ENCODE peak calls at places on chromosomes 11 and 22, in six cellular contexts. W, L, S, G, R and H are unnamed samples.

GRCh38 chr11:115317428-115318185 is 186.6 kb downstream of the CADM1 start:
- DNase-seq in G (no peak), S (no peak), W (no peak), R (peak; percentile 11), L (no peak), H (no peak)

GRCh38 chr11:117597083-117597482 is 199.9 kb downstream of the DSCAML1 start:
- DNase-seq in G (peak; percentile 36), R (peak; percentile 63), L (no peak), S (no peak), W (no peak), H (no peak)

GRCh38 chr11:15662285-15662684 is 547.6 kb downstream of the INSC start:
- DNase-seq in W (no peak), R (no peak), L (no peak), G (no peak), S (no peak), H (no peak)

GRCh38 chr22:39136317-39136716 is 16.2 kb downstream of the CBX7 start:
- DNase-seq in W (no peak), L (no peak), R (no peak), G (no peak), S (no peak), H (no peak)

GRCh38 chr11:28836285-28837081 is 728.3 kb downstream of the METTL15 start:
- DNase-seq in L (no peak), R (peak; percentile 88), S (no peak), W (no peak), G (no peak), H (peak; percentile 99)

GRCh38 chr11:68664906-68665305 is 19.4 kb upstream of the GAL start:
- DNase-seq in R (no peak), L (no peak), G (no peak), W (no peak), S (no peak), H (no peak)

GRCh38 chr11:131302831-131303230 is 67.6 kb upstream of the NTM start:
- DNase-seq in W (no peak), S (no peak), L (no peak), G (no peak), R (peak; percentile 45), H (no peak)

GRCh38 chr11:86719781-86720463 is 47.5 kb upstream of the ME3 start:
- DNase-seq in W (no peak), S (no peak), R (peak; percentile 89), G (no peak), L (no peak), H (no peak)

GRCh38 chr11:97364047-97364446 is 974.2 kb downstream of the JRKL start:
- DNase-seq in R (no peak), G (no peak), S (no peak), L (no peak), W (no peak), H (peak; percentile 36)

GRCh38 chr11:77080643-77081210 is 14.0 kb downstream of the CAPN5 start:
- DNase-seq in G (no peak), S (no peak), W (peak; percentile 2), R (peak; percentile 2), L (no peak), H (no peak)

GRCh38 chr11:128407962-128408361 is 179.4 kb downstream of the ETS1 start:
- DNase-seq in W (no peak), S (no peak), L (no peak), R (peak; percentile 46), G (no peak), H (peak; percentile 45)

GRCh38 chr11:43736502-43737193 is 56.1 kb downstream of the HSD17B12 start:
- DNase-seq in W (no peak), R (peak; percentile 19), L (no peak), G (no peak), S (no peak), H (no peak)

GRCh38 chr22:44085743-44086741 is 61.9 kb downstream of the PARVB start:
- DNase-seq in G (peak; percentile 86), L (no peak), W (no peak), S (no peak), R (peak; percentile 55), H (no peak)

GRCh38 chr11:118051611-118052461 is 25.0 kb upstream of the TMPRSS4 start:
- DNase-seq in L (peak; percentile 64), W (no peak), R (no peak), G (no peak), S (peak; percentile 21), H (no peak)

GRCh38 chr11:34158661-34159060 is 53.2 kb downstream of the NAT10 start:
- DNase-seq in S (no peak), G (no peak), L (no peak), W (no peak), R (no peak), H (no peak)

GRCh38 chr11:58058276-58059010 is 27.7 kb downstream of the OR6Q1 start:
- DNase-seq in L (no peak), W (no peak), G (peak; percentile 7), S (no peak), R (peak; percentile 30), H (no peak)

GRCh38 chr11:16587670-16588069 is 150.8 kb upstream of the C11orf58 start:
- DNase-seq in G (peak; percentile 68), L (no peak), R (no peak), S (no peak), W (no peak), H (no peak)

GRCh38 chr11:65493367-65494176 is 5.3 kb upstream of the MALAT1 start:
- DNase-seq in G (peak; percentile 86), L (no peak), W (no peak), R (peak; percentile 96), S (no peak), H (peak; percentile 93)

GRCh38 chr22:23686416-23687024 is 4.3 kb upstream of the RGL4 start:
- DNase-seq in R (no peak), S (no peak), G (no peak), L (no peak), W (no peak), H (no peak)

GRCh38 chr11:36409152-36409713 is 100.8 kb downstream of the TRAF6 start:
- DNase-seq in R (no peak), L (no peak), W (no peak), S (no peak), G (peak; percentile 23), H (peak; percentile 72)

GRCh38 chr22:46735747-46736608 is 2.1 kb downstream of the CERK start:
- DNase-seq in S (no peak), W (no peak), G (no peak), R (no peak), L (no peak), H (no peak)

GRCh38 chr11:128198206-128198605 is 389.2 kb downstream of the ETS1 start:
- DNase-seq in S (no peak), L (no peak), R (no peak), G (no peak), W (no peak), H (no peak)